ENCODE peak calls at places on chromosome 12, in nine cellular contexts. One of them, this sample, is unnamed.

GRCh38 chr12:54182086-54182485 is 6.7 kb downstream of the SMUG1 start:
- DNase-seq in sigmoid colon: no peak
- DNase-seq in K562: no peak
- DNase-seq in stomach: no peak
- DNase-seq in suprapubic skin: no peak
- DNase-seq in spleen: no peak
- DNase-seq in HepG2: no peak
- DNase-seq in endothelial cell of umbilical vein: no peak
- DNase-seq in transverse colon: no peak
- DNase-seq in this sample: no peak

GRCh38 chr12:96889273-96889933 is 17.7 kb upstream of the NEDD1 start:
- DNase-seq in stomach: no peak
- DNase-seq in suprapubic skin: no peak
- DNase-seq in sigmoid colon: no peak
- DNase-seq in HepG2: no peak
- DNase-seq in transverse colon: no peak
- DNase-seq in K562: no peak
- DNase-seq in spleen: no peak
- DNase-seq in endothelial cell of umbilical vein: peak; percentile 91
- DNase-seq in this sample: no peak

GRCh38 chr12:129520736-129521135 is 383.1 kb downstream of the TMEM132D start:
- DNase-seq in sigmoid colon: no peak
- DNase-seq in spleen: no peak
- DNase-seq in K562: no peak
- DNase-seq in endothelial cell of umbilical vein: no peak
- DNase-seq in HepG2: no peak
- DNase-seq in stomach: no peak
- DNase-seq in transverse colon: no peak
- DNase-seq in suprapubic skin: no peak
- DNase-seq in this sample: no peak

GRCh38 chr12:103850429-103850828 is 9.4 kb upstream of the NT5DC3 start:
- DNase-seq in transverse colon: no peak
- DNase-seq in endothelial cell of umbilical vein: no peak
- DNase-seq in suprapubic skin: no peak
- DNase-seq in sigmoid colon: no peak
- DNase-seq in stomach: no peak
- DNase-seq in spleen: no peak
- DNase-seq in HepG2: no peak
- DNase-seq in K562: no peak
- DNase-seq in this sample: no peak

GRCh38 chr12:28088566-28089277 is 101.5 kb upstream of the CCDC91 start:
- DNase-seq in transverse colon: no peak
- DNase-seq in endothelial cell of umbilical vein: peak; percentile 17
- DNase-seq in sigmoid colon: no peak
- DNase-seq in HepG2: no peak
- DNase-seq in suprapubic skin: no peak
- DNase-seq in K562: no peak
- DNase-seq in stomach: no peak
- DNase-seq in spleen: no peak
- DNase-seq in this sample: no peak

GRCh38 chr12:32053881-32054624 is 52.6 kb upstream of the BICD1 start:
- DNase-seq in endothelial cell of umbilical vein: no peak
- DNase-seq in HepG2: peak; percentile 28
- DNase-seq in stomach: no peak
- DNase-seq in spleen: no peak
- DNase-seq in transverse colon: no peak
- DNase-seq in suprapubic skin: no peak
- DNase-seq in K562: peak; percentile 45
- DNase-seq in sigmoid colon: no peak
- DNase-seq in this sample: no peak

GRCh38 chr12:93221841-93222240 is 155.9 kb upstream of the NUDT4 start:
- DNase-seq in sigmoid colon: no peak
- DNase-seq in K562: no peak
- DNase-seq in stomach: no peak
- DNase-seq in HepG2: peak; percentile 71
- DNase-seq in endothelial cell of umbilical vein: no peak
- DNase-seq in suprapubic skin: no peak
- DNase-seq in spleen: no peak
- DNase-seq in transverse colon: no peak
- DNase-seq in this sample: no peak

GRCh38 chr12:121796855-121797751 is 3.6 kb upstream of the RHOF start:
- DNase-seq in spleen: peak; percentile 94
- DNase-seq in HepG2: peak; percentile 97
- DNase-seq in suprapubic skin: peak; percentile 95
- DNase-seq in stomach: peak; percentile 98
- DNase-seq in transverse colon: peak; percentile 96
- DNase-seq in endothelial cell of umbilical vein: peak; percentile 89
- DNase-seq in K562: peak; percentile 91
- DNase-seq in sigmoid colon: peak; percentile 96
- DNase-seq in this sample: no peak

GRCh38 chr12:95591731-95592130 is 40.5 kb upstream of the USP44 start:
- DNase-seq in stomach: no peak
- DNase-seq in K562: no peak
- DNase-seq in spleen: no peak
- DNase-seq in sigmoid colon: no peak
- DNase-seq in endothelial cell of umbilical vein: no peak
- DNase-seq in suprapubic skin: no peak
- DNase-seq in transverse colon: no peak
- DNase-seq in HepG2: no peak
- DNase-seq in this sample: no peak

GRCh38 chr12:97375310-97375709 is 87.3 kb upstream of the RMST start:
- DNase-seq in HepG2: no peak
- DNase-seq in spleen: no peak
- DNase-seq in transverse colon: no peak
- DNase-seq in sigmoid colon: no peak
- DNase-seq in suprapubic skin: no peak
- DNase-seq in K562: no peak
- DNase-seq in endothelial cell of umbilical vein: no peak
- DNase-seq in stomach: no peak
- DNase-seq in this sample: no peak

GRCh38 chr12:113870890-113871289 is 95.2 kb downstream of the RBM19 start:
- DNase-seq in stomach: no peak
- DNase-seq in K562: no peak
- DNase-seq in HepG2: no peak
- DNase-seq in suprapubic skin: no peak
- DNase-seq in endothelial cell of umbilical vein: no peak
- DNase-seq in transverse colon: no peak
- DNase-seq in sigmoid colon: no peak
- DNase-seq in spleen: no peak
- DNase-seq in this sample: no peak

GRCh38 chr12:130456375-130457199 is 118.9 kb downstream of the PIWIL1 start:
- DNase-seq in HepG2: no peak
- DNase-seq in stomach: peak; percentile 68
- DNase-seq in sigmoid colon: no peak
- DNase-seq in K562: no peak
- DNase-seq in transverse colon: no peak
- DNase-seq in spleen: no peak
- DNase-seq in suprapubic skin: no peak
- DNase-seq in endothelial cell of umbilical vein: no peak
- DNase-seq in this sample: no peak

GRCh38 chr12:67783393-67783792 is 134.8 kb downstream of the DYRK2 start:
- DNase-seq in sigmoid colon: no peak
- DNase-seq in K562: no peak
- DNase-seq in HepG2: no peak
- DNase-seq in suprapubic skin: no peak
- DNase-seq in transverse colon: no peak
- DNase-seq in endothelial cell of umbilical vein: no peak
- DNase-seq in spleen: no peak
- DNase-seq in stomach: no peak
- DNase-seq in this sample: no peak

GRCh38 chr12:46830731-46831334 is 5.0 kb upstream of the SLC38A4 start:
- DNase-seq in HepG2: no peak
- DNase-seq in spleen: no peak
- DNase-seq in K562: no peak
- DNase-seq in stomach: no peak
- DNase-seq in transverse colon: peak; percentile 25
- DNase-seq in suprapubic skin: no peak
- DNase-seq in endothelial cell of umbilical vein: no peak
- DNase-seq in sigmoid colon: no peak
- DNase-seq in this sample: no peak
- H3K4me3 ChIP-seq in HepG2: no peak overlapping the region
- H3K4me3 ChIP-seq in spleen: peak overlapping the region; percentile 51
- H3K4me3 ChIP-seq in K562: no peak overlapping the region
- H3K4me3 ChIP-seq in stomach: peak overlapping the region; percentile 29
- H3K4me3 ChIP-seq in transverse colon: peak overlapping the region; percentile 26
- H3K4me3 ChIP-seq in suprapubic skin: peak overlapping the region; percentile 44
- H3K4me3 ChIP-seq in endothelial cell of umbilical vein: no peak overlapping the region
- H3K4me3 ChIP-seq in sigmoid colon: peak overlapping the region; percentile 47
- H3K4me3 ChIP-seq in this sample: peak overlapping the region; percentile 21

DNA sequence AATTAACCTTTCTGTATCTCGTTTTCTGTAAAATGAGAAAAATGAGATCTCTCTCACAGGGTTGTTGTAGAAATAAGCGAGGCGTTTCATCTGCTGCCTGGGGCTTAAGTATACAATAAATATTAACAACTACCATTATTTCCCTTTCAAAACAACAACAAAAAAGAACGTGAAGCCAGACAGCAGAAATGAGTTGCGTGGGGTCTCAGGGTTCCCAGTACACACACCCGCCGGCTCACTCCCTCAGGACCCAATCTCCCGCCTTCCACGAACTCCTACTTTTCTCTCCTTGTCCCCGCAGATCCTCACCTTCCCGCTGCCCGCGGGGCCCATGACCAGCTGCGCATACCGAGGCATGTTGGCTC is 228 bp downstream of the GPN3 start:
- DNase-seq in stomach: no peak
- DNase-seq in endothelial cell of umbilical vein: no peak
- DNase-seq in spleen: no peak
- DNase-seq in sigmoid colon: no peak
- DNase-seq in K562: no peak
- DNase-seq in suprapubic skin: no peak
- DNase-seq in HepG2: no peak
- DNase-seq in transverse colon: no peak
- DNase-seq in this sample: no peak
- TF ChIP-seq POLR2A in stomach: no peak
- TF ChIP-seq POLR2A in endothelial cell of umbilical vein: no peak
- TF ChIP-seq POLR2A in spleen: no peak
- TF ChIP-seq POLR2A in sigmoid colon: peak; percentile 77
- TF ChIP-seq POLR2A in K562: peak; percentile 83
- TF ChIP-seq POLR2A in suprapubic skin: no peak
- TF ChIP-seq POLR2A in HepG2: no peak
- TF ChIP-seq POLR2A in transverse colon: peak; percentile 90
- TF ChIP-seq POLR2A in this sample: no peak

GRCh38 chr12:126436041-126436440 is 1370.8 kb downstream of the AACS start:
- DNase-seq in suprapubic skin: no peak
- DNase-seq in transverse colon: no peak
- DNase-seq in sigmoid colon: no peak
- DNase-seq in K562: no peak
- DNase-seq in endothelial cell of umbilical vein: no peak
- DNase-seq in stomach: no peak
- DNase-seq in spleen: no peak
- DNase-seq in HepG2: no peak
- DNase-seq in this sample: no peak

GRCh38 chr12:126434412-126434811 is 1369.2 kb downstream of the AACS start:
- DNase-seq in spleen: no peak
- DNase-seq in K562: no peak
- DNase-seq in suprapubic skin: no peak
- DNase-seq in transverse colon: no peak
- DNase-seq in sigmoid colon: no peak
- DNase-seq in HepG2: no peak
- DNase-seq in endothelial cell of umbilical vein: no peak
- DNase-seq in stomach: no peak
- DNase-seq in this sample: no peak

GRCh38 chr12:126428769-126429168 is 1363.5 kb downstream of the AACS start:
- DNase-seq in spleen: no peak
- DNase-seq in suprapubic skin: no peak
- DNase-seq in transverse colon: no peak
- DNase-seq in K562: no peak
- DNase-seq in HepG2: no peak
- DNase-seq in stomach: no peak
- DNase-seq in endothelial cell of umbilical vein: no peak
- DNase-seq in sigmoid colon: no peak
- DNase-seq in this sample: no peak

GRCh38 chr12:126432780-126433179 is 1367.5 kb downstream of the AACS start:
- DNase-seq in transverse colon: no peak
- DNase-seq in K562: no peak
- DNase-seq in stomach: no peak
- DNase-seq in suprapubic skin: no peak
- DNase-seq in endothelial cell of umbilical vein: no peak
- DNase-seq in sigmoid colon: no peak
- DNase-seq in spleen: no peak
- DNase-seq in HepG2: no peak
- DNase-seq in this sample: no peak

DNA sequence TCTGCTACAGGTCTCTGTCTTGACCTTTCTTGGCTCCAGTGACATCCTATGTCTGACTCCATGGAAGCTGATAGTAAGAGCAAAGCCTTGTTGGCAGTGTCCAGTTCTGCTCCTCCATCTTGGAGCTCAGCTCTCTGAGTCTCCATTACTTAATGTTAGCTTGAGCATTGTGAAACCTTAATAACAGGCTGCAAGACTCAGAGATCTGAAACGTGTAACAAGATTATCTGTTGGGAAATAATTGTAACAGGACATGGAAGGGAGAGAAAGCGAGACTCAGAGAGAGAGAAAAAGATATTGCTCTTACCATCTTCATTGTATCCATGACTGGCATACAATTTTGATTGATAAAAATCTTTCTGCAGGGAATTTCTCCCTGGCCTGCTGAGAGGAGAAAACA is 1365.7 kb downstream of the AACS start:
- DNase-seq in K562: no peak
- DNase-seq in transverse colon: no peak
- DNase-seq in HepG2: no peak
- DNase-seq in stomach: no peak
- DNase-seq in endothelial cell of umbilical vein: no peak
- DNase-seq in spleen: no peak
- DNase-seq in suprapubic skin: no peak
- DNase-seq in sigmoid colon: no peak
- DNase-seq in this sample: no peak
- TF ChIP-seq POLR2AphosphoS5 in K562: no peak
- TF ChIP-seq POLR2AphosphoS5 in transverse colon: no peak
- TF ChIP-seq POLR2AphosphoS5 in HepG2: no peak
- TF ChIP-seq POLR2AphosphoS5 in stomach: no peak
- TF ChIP-seq POLR2AphosphoS5 in endothelial cell of umbilical vein: no peak
- TF ChIP-seq POLR2AphosphoS5 in spleen: no peak
- TF ChIP-seq POLR2AphosphoS5 in suprapubic skin: no peak
- TF ChIP-seq POLR2AphosphoS5 in sigmoid colon: no peak
- TF ChIP-seq POLR2AphosphoS5 in this sample: no peak

GRCh38 chr12:70812124-70812523 is 108.4 kb downstream of the PTPRR start:
- DNase-seq in transverse colon: peak; percentile 68
- DNase-seq in spleen: no peak
- DNase-seq in HepG2: no peak
- DNase-seq in sigmoid colon: no peak
- DNase-seq in suprapubic skin: no peak
- DNase-seq in K562: no peak
- DNase-seq in endothelial cell of umbilical vein: no peak
- DNase-seq in stomach: no peak
- DNase-seq in this sample: no peak

GRCh38 chr12:70806827-70807226 is 113.7 kb downstream of the PTPRR start:
- DNase-seq in stomach: no peak
- DNase-seq in spleen: no peak
- DNase-seq in sigmoid colon: no peak
- DNase-seq in endothelial cell of umbilical vein: no peak
- DNase-seq in transverse colon: no peak
- DNase-seq in HepG2: no peak
- DNase-seq in suprapubic skin: no peak
- DNase-seq in K562: no peak
- DNase-seq in this sample: no peak

GRCh38 chr12:70815056-70815455 is 105.5 kb downstream of the PTPRR start:
- DNase-seq in spleen: no peak
- DNase-seq in endothelial cell of umbilical vein: no peak
- DNase-seq in stomach: no peak
- DNase-seq in HepG2: no peak
- DNase-seq in sigmoid colon: no peak
- DNase-seq in K562: no peak
- DNase-seq in transverse colon: no peak
- DNase-seq in suprapubic skin: no peak
- DNase-seq in this sample: no peak

GRCh38 chr12:70809887-70810286 is 110.7 kb downstream of the PTPRR start:
- DNase-seq in K562: no peak
- DNase-seq in stomach: no peak
- DNase-seq in sigmoid colon: no peak
- DNase-seq in transverse colon: no peak
- DNase-seq in suprapubic skin: no peak
- DNase-seq in endothelial cell of umbilical vein: no peak
- DNase-seq in spleen: no peak
- DNase-seq in HepG2: no peak
- DNase-seq in this sample: no peak
- H3K4me3 ChIP-seq in K562: no peak overlapping the region
- H3K4me3 ChIP-seq in stomach: no peak overlapping the region
- H3K4me3 ChIP-seq in sigmoid colon: no peak overlapping the region
- H3K4me3 ChIP-seq in transverse colon: no peak overlapping the region
- H3K4me3 ChIP-seq in suprapubic skin: no peak overlapping the region
- H3K4me3 ChIP-seq in endothelial cell of umbilical vein: no peak overlapping the region
- H3K4me3 ChIP-seq in spleen: no peak overlapping the region
- H3K4me3 ChIP-seq in HepG2: no peak overlapping the region
- H3K4me3 ChIP-seq in this sample: no peak overlapping the region

This sample was measured in vagina.